ENCODE peak calls at places on chromosomes 13 and 19, in five cellular contexts. C is endodermal cell, O is H1, K is tibial artery, V is thyroid gland. X is an unnamed sample.

GRCh38 chr13:82294226-82294625 is 1588.0 kb downstream of the SLITRK1 start:
- DNase-seq in C (peak; percentile 49), O (no peak), K (no peak), V (no peak), X (no peak)

GRCh38 chr13:111901301-111901905 is 165.5 kb upstream of the SOX1 start:
- DNase-seq in C (peak; percentile 32), O (no peak), K (peak; percentile 45), V (no peak), X (no peak)

GRCh38 chr19:57802269-57802668 is 12.4 kb downstream of the ZNF552 start:
- DNase-seq in C (peak; percentile 77), O (no peak), K (no peak), V (no peak), X (no peak)

GRCh38 chr19:1456121-1456900 is 6.4 kb downstream of the APC2 start:
- DNase-seq in C (no peak), O (no peak), K (no peak), V (no peak), X (no peak)

GRCh38 chr19:42471554-42472249 is 29.0 kb upstream of the CXCL17 start:
- DNase-seq in C (peak; percentile 58), O (no peak), K (no peak), V (peak; percentile 24), X (no peak)

GRCh38 chr13:112940236-112940635 is 28.8 kb upstream of the MCF2L start:
- DNase-seq in C (no peak), O (no peak), K (no peak), V (no peak), X (no peak)

GRCh38 chr13:77048592-77048991 is 21.6 kb upstream of the FBXL3 start:
- DNase-seq in C (peak; percentile 85), O (no peak), K (no peak), V (no peak), X (no peak)

GRCh38 chr19:54035215-54036178 is 28.2 kb downstream of the VSTM1 start:
- DNase-seq in C (peak; percentile 81), O (no peak), K (no peak), V (no peak), X (no peak)

GRCh38 chr19:43847246-43847645 is 20.1 kb downstream of the ZNF283 start:
- DNase-seq in C (no peak), O (no peak), K (no peak), V (no peak), X (no peak)

GRCh38 chr19:13092608-13093260 is 9.9 kb downstream of the LYL1 start:
- DNase-seq in C (no peak), O (no peak), K (no peak), V (no peak), X (no peak)

GRCh38 chr19:12668937-12669271 is 2.3 kb downstream of the WDR83 start:
- DNase-seq in C (no peak), O (no peak), K (peak; percentile 77), V (peak; percentile 56), X (peak; percentile 17)

GRCh38 chr19:24069907-24070657 is 16.9 kb upstream of the ZNF254 start:
- DNase-seq in C (no peak), O (no peak), K (peak; percentile 13), V (no peak), X (no peak)

GRCh38 chr13:25420161-25420560 is 48.4 kb downstream of the ATP8A2 start:
- DNase-seq in C (no peak), O (no peak), K (no peak), V (no peak), X (no peak)

GRCh38 chr13:45055902-45056648 is 64.2 kb upstream of the GTF2F2 start:
- DNase-seq in C (no peak), O (no peak), K (no peak), V (no peak), X (no peak)

GRCh38 chr19:30105723-30106122 is 163.7 kb downstream of the URI1 start:
- DNase-seq in C (no peak), O (no peak), K (no peak), V (no peak), X (no peak)

GRCh38 chr19:12052057-12052570 is 647 bp downstream of the ZNF878 start:
- DNase-seq in C (no peak), O (no peak), K (no peak), V (no peak), X (no peak)

GRCh38 chr19:2083174-2083854 is 12.8 kb downstream of the MOB3A start:
- DNase-seq in C (no peak), O (no peak), K (no peak), V (no peak), X (no peak)

GRCh38 chr13:60396008-60396782 is 825 bp upstream of the TDRD3 start:
- DNase-seq in C (peak; percentile 95), O (peak; percentile 73), K (peak; percentile 95), V (peak; percentile 94), X (peak; percentile 92)

GRCh38 chr13:114203536-114203935 is 24.5 kb downstream of the CFAP97D2 start:
- DNase-seq in C (no peak), O (no peak), K (no peak), V (no peak), X (no peak)

GRCh38 chr13:52750713-52751112 is 11.1 kb upstream of the CNMD start:
- DNase-seq in C (no peak), O (no peak), K (no peak), V (no peak), X (no peak)

GRCh38 chr19:46481947-46482346 is 10.6 kb upstream of the PNMA8A start:
- DNase-seq in C (no peak), O (no peak), K (no peak), V (no peak), X (no peak)

GRCh38 chr19:46475976-46476375 is 4.6 kb upstream of the PNMA8A start:
- DNase-seq in C (no peak), O (no peak), K (no peak), V (no peak), X (no peak)

GRCh38 chr19:46480409-46480808 is 9.0 kb upstream of the PNMA8A start:
- DNase-seq in C (peak; percentile 58), O (no peak), K (no peak), V (no peak), X (no peak)

GRCh38 chr19:46481187-46481586 is 9.8 kb upstream of the PNMA8A start:
- DNase-seq in C (no peak), O (no peak), K (no peak), V (no peak), X (no peak)

DNA sequence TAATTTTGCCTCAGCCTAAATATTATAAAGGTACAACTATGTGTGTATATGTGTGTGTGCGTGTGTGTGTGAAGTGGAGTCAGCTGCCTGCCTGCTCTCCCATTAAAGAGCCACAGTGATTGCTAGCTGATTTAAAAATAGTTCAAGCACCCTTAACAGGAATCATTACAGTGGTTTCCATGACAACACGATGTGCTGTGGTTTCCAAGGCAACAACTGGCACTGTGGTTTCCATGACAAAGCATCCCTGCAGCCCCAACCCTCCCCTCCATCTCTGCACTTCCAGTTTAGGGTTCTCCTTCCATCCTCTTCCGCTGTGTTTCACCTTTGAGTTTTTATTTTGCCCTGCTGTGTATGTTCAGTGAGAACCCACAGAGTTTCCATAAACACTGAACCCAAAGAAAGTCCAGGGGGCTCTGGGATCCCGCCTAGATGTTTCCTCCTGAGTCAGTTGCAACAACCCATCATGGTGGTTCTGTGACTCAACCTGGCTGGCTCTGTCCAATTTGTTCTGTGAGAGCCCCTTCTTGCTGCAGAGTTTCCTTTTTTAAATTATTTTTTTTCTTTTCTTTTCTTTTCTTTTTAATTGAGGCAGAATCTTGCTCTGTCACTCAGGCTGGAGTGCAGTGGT is 7.1 kb upstream of the PNMA8A start:
- DNase-seq in C (peak; percentile 68), O (no peak), K (no peak), V (no peak), X (no peak)
- H3K27ac ChIP-seq in C (no peak overlapping the region), O (no peak overlapping the region), K (peak overlapping the region; percentile 60), V (no peak overlapping the region), X (no peak overlapping the region)

GRCh38 chr13:98438246-98439135 is 138.4 kb downstream of the STK24 start:
- DNase-seq in C (no peak), O (no peak), K (no peak), V (no peak), X (no peak)

GRCh38 chr13:98439896-98440295 is 137.0 kb downstream of the STK24 start:
- DNase-seq in C (no peak), O (no peak), K (no peak), V (no peak), X (no peak)

GRCh38 chr13:98439136-98439828 is 137.6 kb downstream of the STK24 start:
- DNase-seq in C (no peak), O (no peak), K (no peak), V (no peak), X (no peak)

GRCh38 chr13:98441056-98441676 is 135.7 kb downstream of the STK24 start:
- DNase-seq in C (no peak), O (no peak), K (no peak), V (no peak), X (no peak)

GRCh38 chr13:98440390-98441055 is 136.4 kb downstream of the STK24 start:
- DNase-seq in C (no peak), O (no peak), K (no peak), V (no peak), X (no peak)
- H3K36me3 ChIP-seq in C (peaks cover 83% of the 10 kb centered on the region), O (no peaks in the 10 kb centered on the region), K (peaks cover 45% of the 10 kb centered on the region), V (peaks cover 11% of the 10 kb centered on the region), X (no peaks in the 10 kb centered on the region)

DNA sequence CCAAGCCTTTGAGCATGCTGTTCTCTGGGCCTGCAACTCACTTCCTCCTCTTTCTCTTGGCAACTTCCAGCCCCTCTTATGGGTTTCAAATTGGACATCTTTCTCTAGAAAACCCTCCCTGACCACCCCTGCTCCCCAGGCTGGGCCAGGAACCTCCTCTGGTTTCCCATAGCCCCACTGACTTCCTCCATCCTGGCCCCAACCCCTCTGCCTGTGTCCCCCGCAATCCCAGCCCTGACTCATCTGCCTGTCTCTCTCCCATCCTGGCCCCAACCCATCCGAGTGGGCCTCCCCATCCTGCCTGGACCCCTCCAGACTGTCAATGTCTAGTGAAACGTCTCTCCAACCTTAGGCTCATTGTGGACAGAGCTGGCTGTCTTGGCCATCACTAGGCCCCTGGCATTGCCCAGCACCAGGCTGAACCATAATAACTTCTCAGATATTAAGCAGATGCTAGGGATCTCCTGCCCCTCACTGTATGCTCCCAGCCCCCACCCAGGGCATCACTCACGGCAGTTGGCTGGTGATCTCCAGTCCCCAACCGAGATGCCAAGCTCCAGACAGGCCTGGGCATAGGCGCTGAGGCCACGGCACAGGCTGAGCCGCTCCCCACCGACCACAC is 16.8 kb downstream of the FCGBP start:
- DNase-seq in C (peak; percentile 36), O (no peak), K (peak; percentile 55), V (no peak), X (no peak)
- H3K4me1 ChIP-seq in C (no peaks in the 10 kb centered on the region), O (no peaks in the 10 kb centered on the region), K (no peaks in the 10 kb centered on the region), V (no peaks in the 10 kb centered on the region), X (no peaks in the 10 kb centered on the region)

GRCh38 chr13:33218426-33218825 is 67.1 kb downstream of the STARD13 start:
- DNase-seq in C (no peak), O (no peak), K (no peak), V (no peak), X (no peak)
- H3K27ac ChIP-seq in C (no peak overlapping the region), O (no peak overlapping the region), K (no peak overlapping the region), V (no peak overlapping the region), X (no peak overlapping the region)

GRCh38 chr19:38111898-38112297 is 112.1 kb downstream of the DPF1 start:
- DNase-seq in C (no peak), O (no peak), K (no peak), V (no peak), X (no peak)
- H3K36me3 ChIP-seq in C (peaks cover 36% of the 10 kb centered on the region), O (peaks cover 18% of the 10 kb centered on the region), K (peaks cover 45% of the 10 kb centered on the region), V (peaks cover 30% of the 10 kb centered on the region), X (peaks cover 26% of the 10 kb centered on the region)

DNA sequence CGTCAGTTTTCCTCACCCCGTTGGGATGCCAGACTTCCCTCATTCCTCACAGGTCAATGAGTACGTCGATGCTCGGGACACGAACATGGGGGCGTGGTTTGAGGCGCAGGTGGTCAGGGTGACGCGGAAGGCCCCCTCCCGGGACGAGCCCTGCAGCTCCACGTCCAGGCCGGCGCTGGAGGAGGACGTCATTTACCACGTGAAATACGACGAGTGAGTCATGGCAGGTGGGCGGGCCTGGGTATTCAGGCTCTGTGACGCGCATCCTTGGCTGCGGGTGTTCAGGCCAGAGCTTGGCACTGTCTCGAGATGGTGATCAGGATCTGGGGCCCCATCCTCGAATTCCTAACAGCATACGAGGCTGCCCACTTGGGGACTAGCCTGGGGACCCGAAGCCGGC is 21.4 kb downstream of the UHRF1 start:
- DNase-seq in C (no peak), O (no peak), K (no peak), V (no peak), X (no peak)
- H3K4me1 ChIP-seq in C (no peaks in the 10 kb centered on the region), O (peaks cover 9% of the 10 kb centered on the region), K (no peaks in the 10 kb centered on the region), V (no peaks in the 10 kb centered on the region), X (peaks cover 2% of the 10 kb centered on the region)

X was measured in gastrocnemius medialis.